ENCODE peak calls at places on chromosomes 13 and 19, in ten cellular contexts. T is stimulated activated naive CD8-positive, alpha-beta T cell treated with anti-CD3 and anti-CD28 coated beads, Interleukin-15, Interleukin-2, amounts not matched to agents 100 U/mL and 50 U/mL, for 24 hours; U is cardiac fibroblast; L is GM18507; O is NCI-H1436; W is T-cell; G is effector CD4-positive, alpha-beta T cell; M is occipital lobe; J is HS-5; Q is NCI-H187 treated with DMSO at 0.1 percent for 48 hours. B is an unnamed sample.

GRCh38 chr13:40031031-40031430 is 375.6 kb downstream of the COG6 start:
- DNase-seq in U (peak; percentile 83), J (peak; percentile 31), T (no peak), Q (no peak), G (no peak), O (no peak), L (no peak), W (no peak), M (no peak), B (peak; percentile 2)

GRCh38 chr19:7507884-7508283 is 8.0 kb upstream of the ZNF358 start:
- DNase-seq in W (no peak), M (no peak), T (peak; percentile 42), U (peak; percentile 93), J (no peak), Q (no peak), L (no peak), O (no peak), G (no peak), B (peak; percentile 37)

GRCh38 chr13:113528101-113528797 is 37.7 kb upstream of the DCUN1D2 start:
- DNase-seq in U (no peak), Q (no peak), T (no peak), O (no peak), M (no peak), W (no peak), G (no peak), L (no peak), J (no peak), B (no peak)

GRCh38 chr19:2717638-2718541 is 3.3 kb downstream of the DIRAS1 start:
- DNase-seq in W (no peak), O (no peak), T (no peak), J (no peak), U (no peak), L (no peak), Q (no peak), G (no peak), M (no peak), B (no peak)

GRCh38 chr13:19587635-19588300 is 26.4 kb upstream of the TPTE2 start:
- DNase-seq in J (no peak), Q (no peak), G (no peak), O (no peak), L (no peak), U (peak; percentile 63), T (peak; percentile 24), W (peak; percentile 34), M (no peak), B (no peak)

GRCh38 chr19:5627395-5627904 is 4.6 kb downstream of the SAFB start:
- DNase-seq in T (peak; percentile 63), M (peak; percentile 15), L (no peak), W (no peak), U (peak; percentile 47), O (no peak), Q (no peak), G (no peak), J (no peak), B (no peak)

GRCh38 chr19:4557186-4557970 is 2.1 kb downstream of the SEMA6B start:
- DNase-seq in Q (no peak), O (no peak), L (no peak), T (peak; percentile 48), J (no peak), M (no peak), U (no peak), W (no peak), G (no peak), B (no peak)

GRCh38 chr19:14002571-14003278 is 3.4 kb downstream of the RFX1 start:
- DNase-seq in L (no peak), J (no peak), G (peak; percentile 27), W (no peak), O (no peak), U (no peak), M (no peak), T (no peak), Q (no peak), B (no peak)

GRCh38 chr13:38494445-38494844 is 144.8 kb downstream of the UFM1 start:
- DNase-seq in T (no peak), W (no peak), G (no peak), O (no peak), J (no peak), M (no peak), L (no peak), Q (no peak), U (no peak), B (no peak)

GRCh38 chr13:33213797-33214196 is 71.8 kb downstream of the STARD13 start:
- DNase-seq in O (no peak), W (no peak), T (no peak), Q (no peak), M (no peak), G (no peak), L (no peak), U (no peak), J (no peak), B (no peak)

GRCh38 chr19:28705008-28705407 is 507.9 kb downstream of the UQCRFS1 start:
- DNase-seq in M (no peak), O (no peak), W (no peak), J (peak; percentile 60), G (no peak), U (peak; percentile 95), L (no peak), T (no peak), Q (no peak), B (peak; percentile 21)

GRCh38 chr13:60230593-60230992 is 66.9 kb upstream of the DIAPH3 start:
- DNase-seq in W (no peak), U (peak; percentile 18), L (no peak), Q (no peak), O (no peak), G (no peak), M (no peak), J (no peak), T (no peak), B (no peak)

GRCh38 chr19:49435670-49436069 is 5.7 kb downstream of the SLC17A7 start:
- DNase-seq in O (no peak), J (no peak), Q (no peak), T (no peak), U (no peak), M (no peak), G (no peak), W (no peak), L (no peak), B (no peak)

GRCh38 chr13:40137400-40137799 is 481.9 kb downstream of the COG6 start:
- DNase-seq in L (no peak), T (peak; percentile 33), G (no peak), O (no peak), W (no peak), U (no peak), J (no peak), Q (no peak), M (no peak), B (no peak)

GRCh38 chr19:6238643-6239281 is 41.0 kb downstream of the MLLT1 start:
- DNase-seq in W (no peak), Q (no peak), M (no peak), O (no peak), T (no peak), L (no peak), G (no peak), J (no peak), U (peak; percentile 33), B (no peak)

GRCh38 chr19:2488405-2488941 is 12.5 kb downstream of the GADD45B start:
- DNase-seq in M (no peak), O (no peak), W (no peak), Q (no peak), J (no peak), T (no peak), L (no peak), G (no peak), U (peak; percentile 38), B (no peak)

GRCh38 chr13:51829236-51829899 is 15.6 kb downstream of the TMEM272 start:
- DNase-seq in L (no peak), U (no peak), O (no peak), Q (no peak), J (no peak), G (no peak), W (no peak), T (no peak), M (no peak), B (no peak)

GRCh38 chr19:33392341-33393285 is 19.1 kb downstream of the CEBPG start:
- DNase-seq in T (no peak), Q (no peak), U (no peak), W (no peak), J (no peak), G (no peak), M (no peak), L (no peak), O (no peak), B (no peak)

GRCh38 chr13:38951525-38952313 is 38.9 kb downstream of the STOML3 start:
- DNase-seq in M (no peak), U (peak; percentile 3), L (no peak), O (no peak), T (no peak), Q (no peak), W (no peak), J (no peak), G (no peak), B (no peak)

GRCh38 chr13:111860161-111860560 is 206.8 kb upstream of the SOX1 start:
- DNase-seq in Q (no peak), J (no peak), O (no peak), M (no peak), U (no peak), L (no peak), W (no peak), G (no peak), T (no peak), B (no peak)

GRCh38 chr19:50827476-50827875 is 3.9 kb upstream of the KLK1 start:
- DNase-seq in U (no peak), O (no peak), T (no peak), W (no peak), L (no peak), Q (no peak), M (no peak), J (no peak), G (no peak), B (no peak)

GRCh38 chr19:29371766-29372415 is 153.9 kb upstream of the VSTM2B start:
- DNase-seq in Q (no peak), L (no peak), W (no peak), M (no peak), J (no peak), G (no peak), T (no peak), O (no peak), U (no peak), B (no peak)

GRCh38 chr19:44596428-44597130 is 16.8 kb upstream of the IGSF23 start:
- DNase-seq in O (no peak), L (no peak), J (no peak), Q (no peak), T (no peak), U (no peak), G (no peak), M (no peak), W (no peak), B (no peak)